ENCODE peak calls at places on chromosomes 1 and 21, in five cellular contexts. U is Peyer's patch, F is GM12878, J is neuronal stem cell, Q is ovary. P is an unnamed sample.

GRCh38 chr1:155598842-155599331 is 11.1 kb upstream of the MSTO1 start:
- DNase-seq in F (no peak), J (no peak), U (no peak), Q (peak; percentile 18), P (no peak)

GRCh38 chr1:218365600-218365999 is 20.5 kb downstream of the TGFB2 start:
- DNase-seq in Q (peak; percentile 38), U (no peak), J (no peak), F (no peak), P (no peak)

GRCh38 chr1:200866521-200866920 is 6.3 kb upstream of the GPR25 start:
- DNase-seq in F (peak; percentile 98), J (no peak), U (no peak), Q (no peak), P (no peak)

GRCh38 chr1:74772945-74773344 is 40.0 kb downstream of the TYW3 start:
- DNase-seq in F (no peak), J (no peak), U (no peak), Q (no peak), P (no peak)

GRCh38 chr1:26789953-26790352 is 2.2 kb downstream of the PIGV start:
- DNase-seq in F (no peak), Q (no peak), U (no peak), J (no peak), P (no peak)

GRCh38 chr1:220680085-220680687 is 10.0 kb upstream of the C1orf115 start:
- DNase-seq in F (no peak), J (peak; percentile 36), U (no peak), Q (no peak), P (no peak)

GRCh38 chr1:100510441-100510840 is 27.5 kb upstream of the GPR88 start:
- DNase-seq in F (no peak), J (no peak), U (no peak), Q (no peak), P (no peak)

GRCh38 chr1:92922378-92923035 is 38.8 kb downstream of the DIPK1A start:
- DNase-seq in Q (no peak), J (no peak), F (no peak), U (no peak), P (no peak)

GRCh38 chr1:193368302-193368701 is 181.9 kb upstream of the B3GALT2 start:
- DNase-seq in J (no peak), Q (no peak), U (no peak), F (no peak), P (no peak)

GRCh38 chr1:10737268-10737624 is 59.2 kb downstream of the CASZ1 start:
- DNase-seq in U (no peak), J (no peak), Q (no peak), F (no peak), P (no peak)
- H3K4me1 ChIP-seq in U (peaks cover 66% of the 10 kb centered on the region), J (peaks cover 38% of the 10 kb centered on the region), Q (peaks cover 2% of the 10 kb centered on the region), F (no peaks in the 10 kb centered on the region), P (peaks cover 29% of the 10 kb centered on the region)

GRCh38 chr21:10627316-10627863 is 106.0 kb downstream of the TPTE start:
- DNase-seq in F (no peak), U (no peak), J (no peak), Q (no peak), P (no peak)
- H3K9me3 ChIP-seq in F (no peaks in the 10 kb centered on the region), U (no peaks in the 10 kb centered on the region), J (no peaks in the 10 kb centered on the region), Q (no peaks in the 10 kb centered on the region), P (peaks cover 72% of the 10 kb centered on the region)

DNA sequence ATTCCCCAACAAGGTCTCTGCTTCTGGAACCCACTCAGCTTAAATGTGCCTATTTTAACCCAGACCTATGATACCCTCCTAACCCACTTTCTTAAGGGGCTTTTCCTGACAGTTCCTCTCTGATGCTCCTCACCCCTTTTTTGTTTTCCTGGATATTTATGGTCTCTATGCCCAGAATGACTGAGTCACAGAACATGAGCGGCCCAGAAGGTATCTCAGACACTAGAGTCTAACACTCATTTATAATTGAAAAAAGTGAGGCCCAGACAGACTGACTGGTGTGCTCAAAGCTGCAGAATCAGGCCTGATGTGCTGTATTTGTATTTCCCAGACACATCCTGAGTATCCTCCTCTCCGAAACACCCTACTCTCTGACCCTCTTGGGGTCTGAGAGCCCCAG is 44.0 kb downstream of the LRRC71 start:
- DNase-seq in F (no peak), J (no peak), U (no peak), Q (no peak), P (no peak)
- H3K4me3 ChIP-seq in F (no peak overlapping the region), J (no peak overlapping the region), U (no peak overlapping the region), Q (no peak overlapping the region), P (no peak overlapping the region)

GRCh38 chr1:86704456-86704971 is at the start of gene SH3GLB1:
- DNase-seq in J (peak; percentile 86), Q (peak; percentile 87), U (peak; percentile 86), F (peak; percentile 61), P (peak; percentile 96)

GRCh38 chr1:86703696-86704455 is 500 bp upstream of the SH3GLB1 start:
- DNase-seq in J (peak; percentile 41), Q (no peak), F (peak; percentile 39), U (peak; percentile 59), P (no peak)

GRCh38 chr1:86706018-86706417 is 1.6 kb downstream of the SH3GLB1 start:
- DNase-seq in Q (no peak), J (no peak), F (no peak), U (no peak), P (no peak)

GRCh38 chr1:86705633-86705985 is 1.2 kb downstream of the SH3GLB1 start:
- DNase-seq in J (no peak), Q (no peak), U (no peak), F (no peak), P (no peak)

GRCh38 chr1:86704972-86705632 is 726 bp downstream of the SH3GLB1 start:
- DNase-seq in Q (peak; percentile 39), U (peak; percentile 43), F (no peak), J (no peak), P (peak; percentile 83)
- H3K4me1 ChIP-seq in Q (peaks cover 2% of the 10 kb centered on the region), U (peaks cover 19% of the 10 kb centered on the region), F (no peaks in the 10 kb centered on the region), J (peaks cover 3% of the 10 kb centered on the region), P (peaks cover 8% of the 10 kb centered on the region)

P was measured in mucosa of descending colon.